ENCODE peak calls at places on chromosomes 12 and 14, in four cellular contexts. One of them, this sample, is unnamed.

GRCh38 chr12:120292411-120292660 is 633 bp upstream of the RNU4-2 start:
- DNase-seq in K562: no peak
- DNase-seq in pancreas: no peak
- DNase-seq in psoas muscle: no peak
- DNase-seq in this sample: no peak

GRCh38 chr14:105448706-105449111 is 25.9 kb upstream of the CRIP2 start:
- DNase-seq in psoas muscle: peak
- DNase-seq in K562: peak
- DNase-seq in pancreas: peak
- DNase-seq in this sample: peak

GRCh38 chr14:91078095-91078737 is 17.8 kb upstream of the RPS6KA5 start:
- DNase-seq in psoas muscle: no peak
- DNase-seq in K562: no peak
- DNase-seq in pancreas: no peak
- DNase-seq in this sample: no peak

GRCh38 chr14:51074986-51075385 is 19.9 kb downstream of the TRIM9 start:
- DNase-seq in psoas muscle: no peak
- DNase-seq in K562: no peak
- DNase-seq in pancreas: no peak
- DNase-seq in this sample: no peak

GRCh38 chr14:88934231-88934898 is 109.9 kb downstream of the TTC8 start:
- DNase-seq in pancreas: no peak
- DNase-seq in psoas muscle: no peak
- DNase-seq in K562: no peak
- DNase-seq in this sample: no peak

GRCh38 chr12:46303039-46303666 is 34.3 kb upstream of the SLC38A1 start:
- DNase-seq in pancreas: no peak
- DNase-seq in K562: peak
- DNase-seq in psoas muscle: no peak
- DNase-seq in this sample: peak

GRCh38 chr14:75822522-75823288 is 159.1 kb downstream of the TGFB3 start:
- DNase-seq in psoas muscle: no peak
- DNase-seq in K562: no peak
- DNase-seq in pancreas: no peak
- DNase-seq in this sample: no peak

GRCh38 chr12:13304924-13305323 is 108.4 kb downstream of the EMP1 start:
- DNase-seq in K562: no peak
- DNase-seq in pancreas: no peak
- DNase-seq in psoas muscle: no peak
- DNase-seq in this sample: no peak

GRCh38 chr12:22088886-22089285 is 42.9 kb downstream of the CMAS start:
- DNase-seq in K562: no peak
- DNase-seq in pancreas: no peak
- DNase-seq in psoas muscle: no peak
- DNase-seq in this sample: no peak

GRCh38 chr12:64696065-64696741 is 63.0 kb downstream of the GNS start:
- DNase-seq in K562: peak
- DNase-seq in psoas muscle: no peak
- DNase-seq in pancreas: no peak
- DNase-seq in this sample: no peak

GRCh38 chr12:85779768-85780167 is 56.4 kb downstream of the RASSF9 start:
- DNase-seq in psoas muscle: no peak
- DNase-seq in K562: no peak
- DNase-seq in pancreas: no peak
- DNase-seq in this sample: no peak

GRCh38 chr12:42144424-42145196 is at the start of gene GXYLT1:
- DNase-seq in K562: peak
- DNase-seq in pancreas: peak
- DNase-seq in psoas muscle: peak
- DNase-seq in this sample: peak

GRCh38 chr14:32468955-32469354 is 139.9 kb downstream of the AKAP6 start:
- DNase-seq in K562: no peak
- DNase-seq in pancreas: no peak
- DNase-seq in psoas muscle: no peak
- DNase-seq in this sample: no peak

GRCh38 chr12:121966959-121967358 is 48.6 kb downstream of the CFAP251 start:
- DNase-seq in pancreas: no peak
- DNase-seq in psoas muscle: no peak
- DNase-seq in K562: no peak
- DNase-seq in this sample: no peak

GRCh38 chr14:104355949-104356737 is 217.8 kb downstream of the KIF26A start:
- DNase-seq in psoas muscle: peak
- DNase-seq in pancreas: peak
- DNase-seq in K562: no peak
- DNase-seq in this sample: no peak

GRCh38 chr12:132319991-132320570 is 9.3 kb downstream of the GALNT9 start:
- DNase-seq in K562: no peak
- DNase-seq in psoas muscle: no peak
- DNase-seq in pancreas: no peak
- DNase-seq in this sample: no peak

GRCh38 chr14:85532981-85533820 is 3.3 kb downstream of the FLRT2 start:
- DNase-seq in psoas muscle: peak
- DNase-seq in pancreas: peak
- DNase-seq in K562: no peak
- DNase-seq in this sample: no peak

GRCh38 chr12:40775681-40776080 is 83.4 kb downstream of the CNTN1 start:
- DNase-seq in K562: no peak
- DNase-seq in pancreas: no peak
- DNase-seq in psoas muscle: no peak
- DNase-seq in this sample: no peak

GRCh38 chr12:26496170-26496569 is 300.8 kb downstream of the SSPN start:
- DNase-seq in pancreas: no peak
- DNase-seq in K562: no peak
- DNase-seq in psoas muscle: no peak
- DNase-seq in this sample: no peak

GRCh38 chr12:1054103-1054838 is 63.2 kb downstream of the ERC1 start:
- DNase-seq in psoas muscle: no peak
- DNase-seq in pancreas: no peak
- DNase-seq in K562: no peak
- DNase-seq in this sample: no peak

GRCh38 chr14:72891666-72892102 is 2.2 kb downstream of the DPF3 start:
- DNase-seq in K562: no peak
- DNase-seq in pancreas: no peak
- DNase-seq in psoas muscle: no peak
- DNase-seq in this sample: no peak
- H3K27ac ChIP-seq in K562: no peak
- H3K27ac ChIP-seq in pancreas: no peak
- H3K27ac ChIP-seq in psoas muscle: no peak
- H3K27ac ChIP-seq in this sample: no peak

DNA sequence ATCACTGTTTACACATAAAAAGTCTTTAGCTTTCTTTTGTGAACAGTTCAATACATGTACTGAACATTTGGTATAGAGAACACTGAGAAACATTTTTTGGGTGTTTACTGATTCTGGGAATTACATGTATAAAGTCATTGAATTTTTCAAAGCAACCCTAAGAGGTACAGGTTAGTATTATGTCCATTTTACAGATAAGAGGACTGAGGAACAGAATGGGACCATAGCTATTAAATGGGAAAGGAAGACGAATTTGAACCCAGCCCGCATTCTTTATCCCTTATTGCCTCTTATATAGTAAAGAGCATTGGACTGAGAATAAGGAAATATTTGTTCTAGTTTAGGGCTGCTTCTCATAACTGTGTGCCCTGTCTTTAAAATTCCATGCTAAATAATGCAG is 889 bp upstream of the KANSL2 start:
- DNase-seq in K562: no peak
- DNase-seq in pancreas: no peak
- DNase-seq in psoas muscle: no peak
- DNase-seq in this sample: no peak
- H3K4me3 ChIP-seq in K562: peak
- H3K4me3 ChIP-seq in pancreas: peak
- H3K4me3 ChIP-seq in psoas muscle: peak
- H3K4me3 ChIP-seq in this sample: no peak

GRCh38 chr14:102878174-102878969 is 44.1 kb upstream of the AMN start:
- DNase-seq in pancreas: no peak
- DNase-seq in psoas muscle: no peak
- DNase-seq in K562: no peak
- DNase-seq in this sample: no peak
- TF ChIP-seq CTCF in pancreas: no peak
- TF ChIP-seq CTCF in psoas muscle: no peak
- TF ChIP-seq CTCF in K562: no peak
- TF ChIP-seq CTCF in this sample: no peak

GRCh38 chr12:3071107-3071506 is 6.1 kb upstream of the TSPAN9 start:
- DNase-seq in pancreas: no peak
- DNase-seq in K562: no peak
- DNase-seq in psoas muscle: no peak
- DNase-seq in this sample: no peak

GRCh38 chr12:3075315-3075714 is 1.9 kb upstream of the TSPAN9 start:
- DNase-seq in pancreas: no peak
- DNase-seq in K562: no peak
- DNase-seq in psoas muscle: no peak
- DNase-seq in this sample: no peak

GRCh38 chr12:3076730-3077571 is at the start of gene TSPAN9:
- DNase-seq in K562: peak
- DNase-seq in psoas muscle: peak
- DNase-seq in pancreas: peak
- DNase-seq in this sample: peak

GRCh38 chr12:3071710-3072109 is 5.5 kb upstream of the TSPAN9 start:
- DNase-seq in psoas muscle: no peak
- DNase-seq in pancreas: no peak
- DNase-seq in K562: no peak
- DNase-seq in this sample: no peak

DNA sequence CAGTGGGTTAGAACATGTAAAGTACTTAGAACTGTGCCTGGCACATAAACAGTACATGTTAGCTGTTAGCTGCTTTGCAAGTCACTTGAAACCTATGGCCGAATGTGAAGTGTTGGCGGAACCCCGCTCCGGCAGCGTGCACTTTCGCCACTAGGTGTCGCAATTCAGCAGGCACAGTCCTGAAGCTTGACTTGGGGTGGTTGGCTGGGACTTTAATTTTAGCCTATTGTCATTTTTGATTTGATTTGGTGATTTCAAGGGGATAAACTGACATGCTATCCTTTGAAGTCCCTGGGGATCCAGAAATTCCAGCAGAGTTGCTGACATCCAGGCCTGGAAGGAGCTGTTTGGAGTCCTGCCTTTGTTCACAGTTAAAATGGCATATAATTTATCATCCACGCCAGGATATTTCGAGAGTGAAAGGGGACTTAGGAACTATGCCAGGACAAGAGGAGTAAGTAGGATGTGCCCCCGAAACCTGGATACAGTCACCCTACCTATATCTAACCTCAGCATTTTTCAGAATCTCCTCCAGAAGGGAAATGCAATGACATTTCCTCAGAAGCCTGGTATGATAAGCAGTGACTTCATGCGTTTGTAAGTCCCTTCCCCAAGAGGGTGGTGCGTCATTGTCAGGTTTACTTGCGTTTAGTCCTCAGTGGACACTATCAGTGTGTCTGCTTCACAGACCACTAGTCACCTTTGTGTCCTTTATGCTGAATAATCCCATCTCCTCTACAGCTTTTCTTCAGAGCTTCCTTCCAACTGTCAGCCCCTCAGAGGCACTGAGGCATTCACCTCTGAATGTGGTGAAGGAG is 3.5 kb upstream of the TSPAN9 start:
- DNase-seq in pancreas: peak
- DNase-seq in K562: peak
- DNase-seq in psoas muscle: peak
- DNase-seq in this sample: peak
- H3K27ac ChIP-seq in pancreas: no peak
- H3K27ac ChIP-seq in K562: no peak
- H3K27ac ChIP-seq in psoas muscle: no peak
- H3K27ac ChIP-seq in this sample: peak

DNA sequence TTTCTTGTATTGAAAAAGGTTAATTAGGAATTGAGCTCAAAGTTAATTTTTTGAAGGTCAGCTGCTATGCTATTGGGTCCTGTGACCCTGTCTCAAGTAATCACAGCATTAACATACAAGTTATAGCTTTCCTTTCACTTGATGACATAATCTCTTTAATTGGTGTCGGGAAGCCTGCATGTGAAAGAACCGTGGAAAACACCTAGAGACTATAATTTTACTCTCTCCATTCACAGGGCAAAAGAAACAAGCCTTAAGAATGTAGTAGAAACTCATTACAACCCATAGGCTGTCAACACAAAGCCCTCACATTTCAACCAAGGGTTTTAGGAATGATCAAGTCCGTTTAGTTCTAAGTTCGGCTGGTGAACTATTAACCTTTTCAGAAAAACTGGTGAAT is 104.4 kb downstream of the PPM1A start:
- DNase-seq in pancreas: no peak
- DNase-seq in K562: no peak
- DNase-seq in psoas muscle: no peak
- DNase-seq in this sample: no peak
- H3K4me3 ChIP-seq in pancreas: no peak
- H3K4me3 ChIP-seq in K562: no peak
- H3K4me3 ChIP-seq in psoas muscle: no peak
- H3K4me3 ChIP-seq in this sample: no peak

GRCh38 chr12:31773223-31773750 is 44.5 kb upstream of the AMN1 start:
- DNase-seq in pancreas: no peak
- DNase-seq in K562: no peak
- DNase-seq in psoas muscle: no peak
- DNase-seq in this sample: no peak

GRCh38 chr12:31773867-31774266 is 45.0 kb upstream of the AMN1 start:
- DNase-seq in psoas muscle: no peak
- DNase-seq in pancreas: no peak
- DNase-seq in K562: no peak
- DNase-seq in this sample: no peak

GRCh38 chr12:31768046-31768445 is 39.2 kb upstream of the AMN1 start:
- DNase-seq in pancreas: no peak
- DNase-seq in K562: no peak
- DNase-seq in psoas muscle: no peak
- DNase-seq in this sample: no peak

GRCh38 chr12:31772186-31772585 is 43.4 kb upstream of the AMN1 start:
- DNase-seq in psoas muscle: no peak
- DNase-seq in K562: no peak
- DNase-seq in pancreas: no peak
- DNase-seq in this sample: no peak

GRCh38 chr12:31772685-31773222 is 43.9 kb upstream of the AMN1 start:
- DNase-seq in pancreas: no peak
- DNase-seq in psoas muscle: no peak
- DNase-seq in K562: no peak
- DNase-seq in this sample: no peak
- TF ChIP-seq CTCF in pancreas: no peak
- TF ChIP-seq CTCF in psoas muscle: no peak
- TF ChIP-seq CTCF in K562: no peak
- TF ChIP-seq CTCF in this sample: no peak

GRCh38 chr12:53289891-53290290 is 5.5 kb upstream of the PFDN5 start:
- DNase-seq in K562: no peak
- DNase-seq in pancreas: no peak
- DNase-seq in psoas muscle: no peak
- DNase-seq in this sample: no peak

GRCh38 chr12:53290661-53291060 is 4.7 kb upstream of the PFDN5 start:
- DNase-seq in psoas muscle: no peak
- DNase-seq in pancreas: no peak
- DNase-seq in K562: no peak
- DNase-seq in this sample: no peak

GRCh38 chr12:53287741-53288216 is 7.6 kb upstream of the PFDN5 start:
- DNase-seq in pancreas: peak
- DNase-seq in psoas muscle: peak
- DNase-seq in K562: peak
- DNase-seq in this sample: peak

GRCh38 chr12:53288322-53288721 is 7.0 kb upstream of the PFDN5 start:
- DNase-seq in K562: no peak
- DNase-seq in pancreas: no peak
- DNase-seq in psoas muscle: no peak
- DNase-seq in this sample: no peak

GRCh38 chr12:53286448-53286847 is 8.9 kb upstream of the PFDN5 start:
- DNase-seq in pancreas: no peak
- DNase-seq in K562: no peak
- DNase-seq in psoas muscle: no peak
- DNase-seq in this sample: no peak
- H3K27ac ChIP-seq in pancreas: no peak
- H3K27ac ChIP-seq in K562: no peak
- H3K27ac ChIP-seq in psoas muscle: no peak
- H3K27ac ChIP-seq in this sample: no peak